ENCODE peak calls at places on chromosomes 1 and 21, in six cellular contexts. V is IMR-90, L is neural progenitor cell, P is prostate gland, N is fibroblast of pulmonary artery, I is cardiac muscle cell. M is an unnamed sample.

GRCh38 chr1:157045251-157046218 is at the start of gene ARHGEF11:
- DNase-seq in L (peak), V (peak), N (peak), P (peak), I (peak), M (peak)

GRCh38 chr1:200938955-200939354 is 44.3 kb downstream of the INAVA start:
- DNase-seq in N (peak), P (no peak), L (no peak), V (no peak), I (peak), M (no peak)

GRCh38 chr1:88985033-88985432 is 7.4 kb downstream of the KYAT3 start:
- DNase-seq in P (no peak), N (peak), V (peak), I (peak), L (no peak), M (peak)

GRCh38 chr1:58430355-58431335 is 115.9 kb downstream of the OMA1 start:
- DNase-seq in V (no peak), L (no peak), I (no peak), N (no peak), P (no peak), M (no peak)

GRCh38 chr1:3192825-3193224 is 123.8 kb downstream of the PRDM16 start:
- DNase-seq in I (no peak), N (no peak), L (no peak), P (no peak), V (no peak), M (no peak)

GRCh38 chr1:201719812-201720521 is 109.0 kb upstream of the IPO9 start:
- DNase-seq in P (no peak), I (peak), L (peak), V (peak), N (peak), M (peak)

GRCh38 chr21:42343101-42343500 is 7.7 kb downstream of the TFF2 start:
- DNase-seq in V (no peak), P (no peak), N (no peak), L (no peak), I (no peak), M (no peak)

GRCh38 chr1:235821361-235821981 is 45.2 kb downstream of the LYST start:
- DNase-seq in L (no peak), I (peak), N (peak), P (no peak), V (peak), M (peak)

GRCh38 chr1:66207484-66207883 is 326.5 kb upstream of the SGIP1 start:
- DNase-seq in L (no peak), I (peak), N (peak), V (peak), P (no peak), M (peak)

GRCh38 chr1:47996406-47997226 is 569 bp downstream of the TRABD2B start:
- DNase-seq in N (no peak), L (peak), P (no peak), I (peak), V (no peak), M (no peak)

GRCh38 chr1:220894924-220895256 is 15.6 kb downstream of the HLX start:
- DNase-seq in L (peak), N (no peak), I (no peak), V (no peak), P (no peak), M (no peak)

GRCh38 chr1:116508984-116509980 is 61.5 kb downstream of the CD58 start:
- DNase-seq in N (peak), P (no peak), L (no peak), I (peak), V (peak), M (peak)

GRCh38 chr1:17574502-17574901 is 35.0 kb downstream of the ARHGEF10L start:
- DNase-seq in N (no peak), I (no peak), P (no peak), L (peak), V (no peak), M (no peak)

GRCh38 chr21:41992576-41992975 is 17.6 kb downstream of the ZBTB21 start:
- DNase-seq in I (no peak), V (no peak), N (no peak), P (no peak), L (no peak), M (no peak)

GRCh38 chr21:44454747-44455523 is at the start of gene LRRC3:
- DNase-seq in V (peak), P (peak), N (peak), I (peak), L (peak), M (peak)

GRCh38 chr1:168301664-168302320 is 21.1 kb downstream of the TBX19 start:
- DNase-seq in L (no peak), N (peak), V (peak), P (no peak), I (peak), M (peak)

GRCh38 chr1:41629136-41629535 is 144.7 kb upstream of the EDN2 start:
- DNase-seq in P (no peak), L (no peak), I (no peak), V (no peak), N (no peak), M (no peak)

GRCh38 chr1:15411593-15412487 is 2.2 kb downstream of the EFHD2 start:
- DNase-seq in L (no peak), N (peak), I (peak), V (peak), P (no peak), M (no peak)

GRCh38 chr21:32093758-32094463 is 184.9 kb downstream of the MIS18A start:
- DNase-seq in V (no peak), L (no peak), I (no peak), N (no peak), P (no peak), M (no peak)

GRCh38 chr21:41933259-41934079 is 20.3 kb downstream of the C2CD2 start:
- DNase-seq in L (no peak), N (peak), I (peak), P (peak), V (peak), M (peak)

GRCh38 chr1:197178998-197179397 is 32.5 kb upstream of the ASPM start:
- DNase-seq in P (no peak), L (no peak), I (peak), N (peak), V (peak), M (peak)

GRCh38 chr1:92091625-92092024 is 11.5 kb downstream of the BTBD8 start:
- DNase-seq in P (no peak), V (no peak), L (no peak), N (no peak), I (no peak), M (no peak)

GRCh38 chr1:244088161-244088560 is 37.1 kb downstream of the ZBTB18 start:
- DNase-seq in I (no peak), P (no peak), N (no peak), L (no peak), V (no peak), M (no peak)

GRCh38 chr1:204621996-204622395 is 63.5 kb downstream of the LRRN2 start:
- DNase-seq in L (no peak), P (no peak), I (no peak), N (no peak), V (no peak), M (no peak)

GRCh38 chr1:204623365-204623893 is 62.1 kb downstream of the LRRN2 start:
- DNase-seq in P (no peak), N (peak), V (peak), I (peak), L (peak), M (peak)

GRCh38 chr1:204624631-204625216 is 60.8 kb downstream of the LRRN2 start:
- DNase-seq in N (no peak), V (no peak), P (no peak), I (no peak), L (peak), M (no peak)

GRCh38 chr1:204621391-204621790 is 64.1 kb downstream of the LRRN2 start:
- DNase-seq in I (no peak), V (no peak), N (no peak), P (no peak), L (no peak), M (peak)

DNA sequence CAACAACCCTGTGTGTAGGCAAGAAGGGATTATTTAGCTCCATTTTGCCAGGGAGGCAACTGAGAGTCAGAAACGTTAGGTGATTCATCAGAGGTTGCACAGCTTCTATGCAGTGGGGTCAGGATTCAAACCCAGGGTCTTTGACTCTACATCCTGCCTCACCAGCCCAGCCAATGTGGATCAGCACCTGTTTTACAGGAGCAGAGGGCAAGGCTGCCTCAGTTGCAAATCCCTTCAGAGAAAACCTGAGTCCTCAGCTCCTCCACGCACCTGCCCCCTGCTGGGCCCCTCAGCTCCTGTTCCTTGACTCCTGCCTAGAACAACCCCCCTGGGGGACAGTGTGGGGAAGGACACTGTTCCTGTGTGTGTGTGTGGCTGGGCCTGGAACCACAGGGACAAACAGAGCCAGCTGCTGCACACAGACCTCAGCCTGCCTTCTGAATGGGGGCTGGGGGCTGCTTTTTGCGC is 61.6 kb downstream of the LRRN2 start:
- DNase-seq in P (no peak), L (peak), N (no peak), I (no peak), V (no peak), M (no peak)
- TF ChIP-seq CTCF in P (no peak), L (peak), N (no peak), I (no peak), V (peak), M (no peak)

DNA sequence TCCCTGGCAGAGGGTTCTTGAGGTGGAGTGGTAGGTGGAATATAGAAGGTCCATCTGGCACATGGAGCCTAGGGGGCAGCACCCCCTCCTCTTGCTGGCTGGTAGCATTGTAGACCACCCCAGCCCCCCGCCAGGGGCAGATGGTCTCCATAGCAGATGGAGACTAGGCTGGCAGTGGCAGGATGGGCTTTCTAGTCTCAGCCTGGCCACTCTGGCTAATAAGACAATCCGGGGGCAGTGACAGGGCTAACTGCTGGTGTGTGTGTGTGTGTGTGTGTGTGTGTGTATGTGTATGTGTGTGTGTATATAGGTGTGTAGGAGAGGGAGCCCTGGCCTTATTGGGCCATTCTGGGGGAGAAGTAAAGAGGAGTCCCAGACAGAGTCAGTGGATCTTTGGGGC is 16.1 kb downstream of the UTP11 start:
- DNase-seq in V (no peak), P (no peak), L (no peak), I (no peak), N (no peak), M (no peak)
- H3K4me3 ChIP-seq in V (no peak), P (no peak), L (peak), I (no peak), N (no peak), M (no peak)

GRCh38 chr1:165894591-165894990 is 67.2 kb downstream of the UCK2 start:
- DNase-seq in N (no peak), P (no peak), L (no peak), V (peak), I (no peak), M (no peak)
- TF ChIP-seq CTCF in N (no peak), P (no peak), L (no peak), V (peak), I (no peak), M (no peak)

DNA sequence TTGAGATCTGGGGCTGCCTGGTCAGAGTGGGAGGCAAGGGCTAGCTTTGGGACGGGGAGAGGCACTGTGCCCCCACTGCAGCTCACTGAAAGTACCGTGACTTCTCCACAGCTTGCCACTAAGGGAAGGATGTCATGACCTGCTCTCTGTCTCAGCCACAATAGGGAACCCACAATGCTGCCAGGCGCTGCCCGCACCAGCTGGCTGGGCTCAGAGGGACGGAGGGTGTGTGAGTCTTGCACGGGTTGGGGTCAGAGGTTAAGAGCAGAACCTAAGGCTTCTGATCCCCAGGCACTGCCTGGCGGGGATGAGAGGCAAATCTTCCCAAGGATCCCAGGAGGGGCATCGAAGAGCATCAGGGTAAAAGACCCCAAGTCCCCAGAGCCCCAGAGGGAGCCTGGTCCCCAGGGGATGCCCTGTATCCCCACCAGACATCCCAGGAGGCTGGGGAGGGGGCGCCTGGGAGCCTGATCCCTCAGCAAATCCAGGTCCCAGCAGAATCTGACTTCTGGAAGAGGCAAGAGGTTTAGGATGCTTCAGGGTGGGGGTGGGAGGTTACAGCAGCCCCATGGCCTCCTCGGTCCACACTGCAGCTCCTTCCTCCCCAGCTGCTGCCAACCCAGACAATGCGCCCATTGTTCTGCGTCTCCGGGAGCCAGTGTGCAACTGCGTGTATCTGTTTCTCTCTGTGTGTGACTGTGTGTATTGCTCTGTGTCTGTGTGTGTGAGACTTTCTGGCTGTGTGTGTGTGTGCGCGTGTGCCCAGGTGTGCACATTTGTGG is 2.0 kb upstream of the MARCKSL1 start:
- DNase-seq in N (peak), I (peak), V (peak), P (no peak), L (peak), M (no peak)
- H3K4me3 ChIP-seq in N (no peak), I (no peak), V (no peak), P (no peak), L (no peak), M (no peak)

GRCh38 chr1:98988906-98989603 is 15.6 kb downstream of the PLPPR5 start:
- DNase-seq in L (no peak), N (peak), P (no peak), V (peak), I (peak), M (peak)

GRCh38 chr1:98985687-98986086 is 19.0 kb downstream of the PLPPR5 start:
- DNase-seq in V (no peak), P (no peak), N (no peak), L (no peak), I (no peak), M (no peak)

GRCh38 chr1:98992844-98993243 is 11.8 kb downstream of the PLPPR5 start:
- DNase-seq in I (no peak), N (no peak), P (no peak), V (no peak), L (no peak), M (no peak)

GRCh38 chr1:98991127-98992003 is 13.3 kb downstream of the PLPPR5 start:
- DNase-seq in N (peak), L (peak), I (peak), P (no peak), V (peak), M (peak)
- TF ChIP-seq CTCF in N (peak), L (peak), I (peak), P (no peak), V (peak), M (peak)

GRCh38 chr1:183027031-183027430 is 3.8 kb downstream of the LAMC1 start:
- DNase-seq in V (no peak), L (no peak), P (no peak), I (no peak), N (peak), M (peak)
- H3K4me3 ChIP-seq in V (no peak), L (no peak), P (no peak), I (no peak), N (peak), M (peak)

DNA sequence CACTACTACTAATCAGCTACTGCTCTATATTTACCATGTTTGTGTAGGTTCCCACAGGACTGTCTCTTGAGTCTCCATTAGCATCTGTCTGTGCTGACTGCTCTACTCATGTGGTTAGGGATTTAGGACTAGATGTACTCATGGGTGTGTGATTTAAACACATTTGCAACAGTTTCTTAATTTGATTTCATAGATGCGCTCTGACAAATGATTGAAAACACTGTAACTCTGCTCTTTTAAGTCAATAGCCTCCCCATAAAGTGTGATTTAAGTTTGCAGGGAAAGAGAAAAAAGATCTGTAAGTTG is 809.3 kb downstream of the NCAM2 start:
- DNase-seq in V (no peak), I (peak), L (no peak), N (no peak), P (no peak), M (no peak)
- TF ChIP-seq CTCF in V (no peak), I (no peak), L (no peak), N (no peak), P (no peak), M (no peak)

GRCh38 chr1:7962636-7963377 is 1.3 kb downstream of the PARK7 start:
- DNase-seq in V (peak), P (no peak), N (no peak), L (no peak), I (no peak), M (no peak)
- H3K4me3 ChIP-seq in V (no peak), P (no peak), N (peak), L (peak), I (peak), M (peak)

DNA sequence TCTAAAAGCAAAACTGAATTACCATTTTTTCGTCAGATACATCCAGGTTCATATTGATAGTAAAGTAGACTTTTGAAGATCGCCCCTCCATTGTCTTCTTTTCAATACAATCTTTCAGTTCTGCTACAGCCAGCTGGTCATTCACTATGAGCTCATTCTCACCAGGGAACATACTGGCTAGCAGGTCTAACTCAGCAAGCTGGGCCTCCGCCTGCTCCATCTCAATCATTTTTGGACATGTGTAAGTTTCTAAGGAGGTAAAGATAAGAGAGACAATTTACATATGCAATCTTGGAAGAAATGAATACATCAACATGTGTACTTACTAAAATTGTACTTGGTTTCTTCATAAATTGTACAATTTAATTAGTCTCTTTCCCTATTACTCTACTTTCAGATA is 10.8 kb downstream of the RWDD2B start:
- DNase-seq in V (no peak), N (no peak), P (no peak), L (no peak), I (no peak), M (no peak)
- TF ChIP-seq CTCF in V (no peak), N (no peak), P (no peak), L (no peak), I (no peak), M (no peak)

M was measured in fibroblast of the aortic adventitia.